ENCODE peak calls at places on chromosomes 12 and 14, in six cellular contexts. One of them, this sample, is unnamed.

GRCh38 chr12:118432812-118433540 is 56.6 kb downstream of the SUDS3 start:
- DNase-seq in coronary artery: no peak
- DNase-seq in CD4-positive, alpha-beta T cell: no peak
- DNase-seq in lung: no peak
- DNase-seq in substantia nigra: no peak
- DNase-seq in psoas muscle: no peak
- DNase-seq in this sample: no peak

GRCh38 chr14:65462411-65462810 is 49.9 kb downstream of the FUT8 start:
- DNase-seq in coronary artery: no peak
- DNase-seq in CD4-positive, alpha-beta T cell: no peak
- DNase-seq in lung: no peak
- DNase-seq in substantia nigra: no peak
- DNase-seq in psoas muscle: no peak
- DNase-seq in this sample: peak

GRCh38 chr14:93954900-93955891 is 21.2 kb downstream of the ASB2 start:
- DNase-seq in coronary artery: no peak
- DNase-seq in CD4-positive, alpha-beta T cell: peak
- DNase-seq in lung: no peak
- DNase-seq in substantia nigra: no peak
- DNase-seq in psoas muscle: no peak
- DNase-seq in this sample: no peak

GRCh38 chr14:33842299-33842698 is 108.6 kb downstream of the EGLN3 start:
- DNase-seq in coronary artery: no peak
- DNase-seq in CD4-positive, alpha-beta T cell: no peak
- DNase-seq in lung: no peak
- DNase-seq in substantia nigra: no peak
- DNase-seq in psoas muscle: no peak
- DNase-seq in this sample: peak

GRCh38 chr12:1932264-1932777 is 13.9 kb upstream of the CACNA2D4 start:
- DNase-seq in coronary artery: peak
- DNase-seq in CD4-positive, alpha-beta T cell: no peak
- DNase-seq in lung: no peak
- DNase-seq in substantia nigra: peak
- DNase-seq in psoas muscle: no peak
- DNase-seq in this sample: no peak

GRCh38 chr12:110012137-110012536 is 12.9 kb downstream of the ANKRD13A start:
- DNase-seq in coronary artery: no peak
- DNase-seq in CD4-positive, alpha-beta T cell: no peak
- DNase-seq in lung: peak
- DNase-seq in substantia nigra: no peak
- DNase-seq in psoas muscle: no peak
- DNase-seq in this sample: no peak

GRCh38 chr12:69851976-69852375 is 26.9 kb downstream of the MYRFL start:
- DNase-seq in coronary artery: no peak
- DNase-seq in CD4-positive, alpha-beta T cell: no peak
- DNase-seq in lung: no peak
- DNase-seq in substantia nigra: no peak
- DNase-seq in psoas muscle: no peak
- DNase-seq in this sample: no peak

GRCh38 chr12:47757840-47758583 is 668 bp downstream of the RAPGEF3 start:
- DNase-seq in coronary artery: no peak
- DNase-seq in CD4-positive, alpha-beta T cell: no peak
- DNase-seq in lung: no peak
- DNase-seq in substantia nigra: no peak
- DNase-seq in psoas muscle: no peak
- DNase-seq in this sample: no peak

GRCh38 chr14:46018846-46019420 is 632.6 kb downstream of the RPL10L start:
- DNase-seq in coronary artery: no peak
- DNase-seq in CD4-positive, alpha-beta T cell: no peak
- DNase-seq in lung: no peak
- DNase-seq in substantia nigra: no peak
- DNase-seq in psoas muscle: no peak
- DNase-seq in this sample: no peak

GRCh38 chr12:11697670-11698387 is 48.4 kb downstream of the ETV6 start:
- DNase-seq in coronary artery: no peak
- DNase-seq in CD4-positive, alpha-beta T cell: no peak
- DNase-seq in lung: no peak
- DNase-seq in substantia nigra: no peak
- DNase-seq in psoas muscle: no peak
- DNase-seq in this sample: no peak

GRCh38 chr12:4112290-4112689 is 161.3 kb upstream of the CCND2 start:
- DNase-seq in coronary artery: no peak
- DNase-seq in CD4-positive, alpha-beta T cell: no peak
- DNase-seq in lung: peak
- DNase-seq in substantia nigra: no peak
- DNase-seq in psoas muscle: no peak
- DNase-seq in this sample: no peak

GRCh38 chr14:101875041-101875725 is 89.2 kb upstream of the DYNC1H1 start:
- DNase-seq in coronary artery: no peak
- DNase-seq in CD4-positive, alpha-beta T cell: no peak
- DNase-seq in lung: no peak
- DNase-seq in substantia nigra: no peak
- DNase-seq in psoas muscle: no peak
- DNase-seq in this sample: no peak

GRCh38 chr12:117450186-117450585 is 88.8 kb upstream of the NOS1 start:
- DNase-seq in coronary artery: no peak
- DNase-seq in CD4-positive, alpha-beta T cell: no peak
- DNase-seq in lung: no peak
- DNase-seq in substantia nigra: no peak
- DNase-seq in psoas muscle: no peak
- DNase-seq in this sample: no peak

GRCh38 chr12:20350495-20350894 is 17.8 kb upstream of the PDE3A start:
- DNase-seq in coronary artery: no peak
- DNase-seq in CD4-positive, alpha-beta T cell: no peak
- DNase-seq in lung: no peak
- DNase-seq in substantia nigra: no peak
- DNase-seq in psoas muscle: no peak
- DNase-seq in this sample: no peak

GRCh38 chr14:75805646-75806045 is 144.6 kb downstream of the TTLL5 start:
- DNase-seq in coronary artery: no peak
- DNase-seq in CD4-positive, alpha-beta T cell: no peak
- DNase-seq in lung: no peak
- DNase-seq in substantia nigra: no peak
- DNase-seq in psoas muscle: no peak
- DNase-seq in this sample: no peak

GRCh38 chr12:88325076-88325827 is 183.1 kb downstream of the TMTC3 start:
- DNase-seq in coronary artery: no peak
- DNase-seq in CD4-positive, alpha-beta T cell: no peak
- DNase-seq in lung: no peak
- DNase-seq in substantia nigra: no peak
- DNase-seq in psoas muscle: no peak
- DNase-seq in this sample: peak

GRCh38 chr14:81594012-81594411 is 60.4 kb upstream of the SEL1L start:
- DNase-seq in coronary artery: no peak
- DNase-seq in CD4-positive, alpha-beta T cell: no peak
- DNase-seq in lung: no peak
- DNase-seq in substantia nigra: peak
- DNase-seq in psoas muscle: no peak
- DNase-seq in this sample: no peak

GRCh38 chr14:87049886-87050820 is 942.8 kb downstream of the GALC start:
- DNase-seq in coronary artery: no peak
- DNase-seq in CD4-positive, alpha-beta T cell: no peak
- DNase-seq in lung: no peak
- DNase-seq in substantia nigra: no peak
- DNase-seq in psoas muscle: no peak
- DNase-seq in this sample: peak

GRCh38 chr12:617304-617915 is 45.8 kb downstream of the NINJ2 start:
- DNase-seq in coronary artery: no peak
- DNase-seq in CD4-positive, alpha-beta T cell: no peak
- DNase-seq in lung: peak
- DNase-seq in substantia nigra: no peak
- DNase-seq in psoas muscle: peak
- DNase-seq in this sample: no peak

GRCh38 chr14:85675957-85676356 is 146.0 kb downstream of the FLRT2 start:
- DNase-seq in coronary artery: no peak
- DNase-seq in CD4-positive, alpha-beta T cell: no peak
- DNase-seq in lung: no peak
- DNase-seq in substantia nigra: no peak
- DNase-seq in psoas muscle: no peak
- DNase-seq in this sample: no peak

GRCh38 chr12:43282106-43282505 is 269.9 kb downstream of the ADAMTS20 start:
- DNase-seq in coronary artery: no peak
- DNase-seq in CD4-positive, alpha-beta T cell: no peak
- DNase-seq in lung: no peak
- DNase-seq in substantia nigra: no peak
- DNase-seq in psoas muscle: no peak
- DNase-seq in this sample: no peak

GRCh38 chr12:43285248-43285647 is 266.8 kb downstream of the ADAMTS20 start:
- DNase-seq in coronary artery: no peak
- DNase-seq in CD4-positive, alpha-beta T cell: no peak
- DNase-seq in lung: no peak
- DNase-seq in substantia nigra: no peak
- DNase-seq in psoas muscle: no peak
- DNase-seq in this sample: peak

GRCh38 chr12:43281563-43281962 is 270.4 kb downstream of the ADAMTS20 start:
- DNase-seq in coronary artery: no peak
- DNase-seq in CD4-positive, alpha-beta T cell: no peak
- DNase-seq in lung: no peak
- DNase-seq in substantia nigra: no peak
- DNase-seq in psoas muscle: no peak
- DNase-seq in this sample: no peak

GRCh38 chr12:43284441-43284840 is 267.6 kb downstream of the ADAMTS20 start:
- DNase-seq in coronary artery: no peak
- DNase-seq in CD4-positive, alpha-beta T cell: no peak
- DNase-seq in lung: no peak
- DNase-seq in substantia nigra: no peak
- DNase-seq in psoas muscle: no peak
- DNase-seq in this sample: no peak

DNA sequence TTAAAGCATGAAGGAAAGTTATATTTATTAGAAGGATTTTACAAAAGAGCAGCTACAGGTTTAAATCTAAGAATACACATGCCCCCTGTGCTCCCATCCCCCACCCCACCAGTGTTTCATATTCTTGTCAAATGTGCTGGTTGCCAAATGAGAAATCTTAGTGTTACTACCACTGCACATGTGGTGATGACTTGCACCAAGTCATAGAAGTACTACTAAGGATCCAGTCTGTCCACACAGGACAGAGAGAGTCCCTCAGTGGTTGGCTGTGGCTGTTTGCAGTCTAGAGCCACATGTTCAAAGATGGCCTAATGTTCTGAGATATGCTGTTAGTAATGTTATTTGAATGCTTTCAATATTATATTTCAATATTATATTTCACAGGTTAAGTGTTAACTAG is 268.8 kb downstream of the ADAMTS20 start:
- DNase-seq in coronary artery: no peak
- DNase-seq in CD4-positive, alpha-beta T cell: no peak
- DNase-seq in lung: no peak
- DNase-seq in substantia nigra: no peak
- DNase-seq in psoas muscle: no peak
- DNase-seq in this sample: no peak
- H3K27ac ChIP-seq in coronary artery: no peak
- H3K27ac ChIP-seq in CD4-positive, alpha-beta T cell: no peak
- H3K27ac ChIP-seq in lung: no peak
- H3K27ac ChIP-seq in substantia nigra: no peak
- H3K27ac ChIP-seq in psoas muscle: no peak
- H3K27ac ChIP-seq in this sample: no peak

DNA sequence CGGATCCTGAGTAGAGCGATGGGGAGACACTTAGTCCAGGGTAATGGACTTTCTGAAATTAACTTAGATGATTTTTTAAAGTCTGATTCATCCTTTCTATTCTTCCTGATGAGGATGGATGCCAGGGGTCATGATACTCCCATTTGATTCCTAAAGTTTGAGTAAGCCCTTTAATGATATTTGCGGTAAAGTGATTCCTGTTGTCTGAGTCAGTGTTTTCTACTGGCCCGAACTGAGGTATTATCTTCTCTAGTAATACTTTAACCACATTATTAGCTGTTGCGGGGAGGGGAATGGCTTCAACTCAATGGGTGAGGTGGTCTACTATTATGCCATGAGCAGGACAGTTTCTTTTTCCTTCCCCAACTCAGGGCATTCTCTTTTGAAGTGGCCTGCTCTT is 111.6 kb downstream of the RIN3 start:
- DNase-seq in coronary artery: no peak
- DNase-seq in CD4-positive, alpha-beta T cell: no peak
- DNase-seq in lung: no peak
- DNase-seq in substantia nigra: no peak
- DNase-seq in psoas muscle: no peak
- DNase-seq in this sample: peak
- H3K27ac ChIP-seq in coronary artery: no peak
- H3K27ac ChIP-seq in CD4-positive, alpha-beta T cell: no peak
- H3K27ac ChIP-seq in lung: no peak
- H3K27ac ChIP-seq in substantia nigra: no peak
- H3K27ac ChIP-seq in psoas muscle: no peak
- H3K27ac ChIP-seq in this sample: peak

DNA sequence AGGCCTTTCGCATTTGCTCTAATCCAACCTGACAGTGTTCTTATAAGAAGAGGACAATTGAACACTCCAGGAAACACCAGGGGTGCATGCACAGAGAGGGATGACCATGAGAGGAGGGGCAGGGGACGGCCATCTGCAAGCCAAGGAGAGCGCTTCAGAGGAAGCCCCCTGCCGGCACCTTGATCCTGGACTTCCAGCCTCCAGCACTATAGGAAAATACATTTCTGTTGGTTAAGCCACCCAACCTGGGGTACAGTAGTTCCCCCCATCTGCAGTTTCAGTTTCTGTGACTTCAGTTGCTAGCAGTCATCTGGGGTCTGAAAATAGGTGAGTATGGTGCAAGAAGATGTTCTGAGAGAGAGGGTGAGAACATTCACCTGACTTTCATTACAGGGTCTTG is 64.7 kb downstream of the CLMN start:
- DNase-seq in coronary artery: peak
- DNase-seq in CD4-positive, alpha-beta T cell: no peak
- DNase-seq in lung: no peak
- DNase-seq in substantia nigra: no peak
- DNase-seq in psoas muscle: no peak
- DNase-seq in this sample: no peak
- H3K27ac ChIP-seq in coronary artery: no peak
- H3K27ac ChIP-seq in CD4-positive, alpha-beta T cell: no peak
- H3K27ac ChIP-seq in lung: no peak
- H3K27ac ChIP-seq in substantia nigra: no peak
- H3K27ac ChIP-seq in psoas muscle: no peak
- H3K27ac ChIP-seq in this sample: no peak

DNA sequence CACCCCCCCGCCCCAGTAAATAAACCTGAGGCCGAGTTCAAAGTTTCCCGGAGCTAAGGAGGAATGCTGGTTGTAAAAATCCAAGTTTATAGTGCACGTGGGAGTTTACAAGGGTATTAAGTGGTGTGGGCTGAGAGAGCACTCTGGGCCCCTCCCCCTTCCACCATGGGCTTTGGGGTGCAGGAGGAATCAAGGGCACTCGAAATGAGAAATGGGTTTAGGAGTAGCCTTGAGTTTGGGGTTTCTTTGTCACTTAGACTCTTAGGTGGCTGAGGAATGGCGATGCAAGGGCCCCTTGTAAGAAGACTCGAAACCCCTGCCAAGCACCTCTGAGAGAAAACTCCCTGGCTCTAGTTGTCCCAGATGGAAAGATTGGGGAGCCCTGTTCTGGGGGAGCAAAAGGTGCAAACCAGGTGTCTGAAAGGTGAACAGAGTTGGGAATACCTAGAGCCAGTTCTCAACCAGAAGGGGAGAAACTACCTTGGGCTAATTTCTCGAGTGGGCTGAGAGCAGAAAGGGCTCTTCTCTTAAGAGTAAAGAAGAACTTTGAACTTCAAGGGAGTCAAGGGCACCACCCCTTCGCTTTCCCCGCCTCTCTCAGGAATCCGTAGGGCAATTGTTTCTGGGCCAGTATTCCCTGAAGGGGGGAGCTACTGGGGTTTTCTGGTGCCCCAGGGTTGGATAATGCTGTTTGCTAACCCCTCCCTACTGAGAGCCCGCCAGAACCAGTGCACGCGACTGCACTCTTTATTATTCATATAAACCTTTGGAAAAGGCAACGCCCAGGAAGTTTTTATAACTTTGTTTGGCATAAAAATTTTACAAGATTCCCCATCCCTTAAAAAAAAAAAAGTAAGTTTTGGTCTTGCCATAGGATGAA is 4.0 kb upstream of the HOTAIR start:
- DNase-seq in coronary artery: no peak
- DNase-seq in CD4-positive, alpha-beta T cell: no peak
- DNase-seq in lung: no peak
- DNase-seq in substantia nigra: no peak
- DNase-seq in psoas muscle: no peak
- DNase-seq in this sample: no peak
- H3K27ac ChIP-seq in coronary artery: no peak
- H3K27ac ChIP-seq in CD4-positive, alpha-beta T cell: no peak
- H3K27ac ChIP-seq in lung: no peak
- H3K27ac ChIP-seq in substantia nigra: no peak
- H3K27ac ChIP-seq in psoas muscle: peak
- H3K27ac ChIP-seq in this sample: no peak